ENCODE peak calls at places on chromosomes 2 and 18, in six cellular contexts. One of them, this sample, is unnamed.

GRCh38 chr2:174344716-174345472 is 10.1 kb downstream of the SP9 start:
- DNase-seq in Calu3: no peak
- DNase-seq in ACHN: peak
- DNase-seq in NCI-H1694 treated with DMSO at 0.1 percent for 48 hours: peak
- DNase-seq in non-pigmented ciliary epithelial cell: no peak
- DNase-seq in NCI-H345: peak
- DNase-seq in this sample: no peak

GRCh38 chr2:127225186-127225960 is 5.3 kb upstream of the CYP27C1 start:
- DNase-seq in Calu3: no peak
- DNase-seq in NCI-H1694 treated with DMSO at 0.1 percent for 48 hours: no peak
- DNase-seq in NCI-H345: no peak
- DNase-seq in non-pigmented ciliary epithelial cell: peak
- DNase-seq in ACHN: no peak
- DNase-seq in this sample: no peak

GRCh38 chr2:43210467-43211303 is 15.7 kb downstream of the ZFP36L2 start:
- DNase-seq in NCI-H345: no peak
- DNase-seq in non-pigmented ciliary epithelial cell: no peak
- DNase-seq in NCI-H1694 treated with DMSO at 0.1 percent for 48 hours: no peak
- DNase-seq in ACHN: no peak
- DNase-seq in Calu3: no peak
- DNase-seq in this sample: no peak

GRCh38 chr2:240220371-240220770 is 79.9 kb upstream of the OTOS start:
- DNase-seq in Calu3: no peak
- DNase-seq in NCI-H345: no peak
- DNase-seq in non-pigmented ciliary epithelial cell: peak
- DNase-seq in NCI-H1694 treated with DMSO at 0.1 percent for 48 hours: no peak
- DNase-seq in ACHN: no peak
- DNase-seq in this sample: no peak

GRCh38 chr18:58180738-58181353 is 136.8 kb downstream of the NEDD4L start:
- DNase-seq in NCI-H345: peak
- DNase-seq in NCI-H1694 treated with DMSO at 0.1 percent for 48 hours: peak
- DNase-seq in Calu3: peak
- DNase-seq in ACHN: peak
- DNase-seq in non-pigmented ciliary epithelial cell: no peak
- DNase-seq in this sample: peak

GRCh38 chr2:239682518-239682917 is 281.7 kb upstream of the HDAC4 start:
- DNase-seq in NCI-H345: no peak
- DNase-seq in Calu3: no peak
- DNase-seq in ACHN: no peak
- DNase-seq in NCI-H1694 treated with DMSO at 0.1 percent for 48 hours: no peak
- DNase-seq in non-pigmented ciliary epithelial cell: no peak
- DNase-seq in this sample: no peak

GRCh38 chr2:43370705-43371104 is 144.3 kb upstream of the ZFP36L2 start:
- DNase-seq in ACHN: no peak
- DNase-seq in non-pigmented ciliary epithelial cell: no peak
- DNase-seq in Calu3: no peak
- DNase-seq in NCI-H1694 treated with DMSO at 0.1 percent for 48 hours: no peak
- DNase-seq in NCI-H345: peak
- DNase-seq in this sample: no peak

GRCh38 chr18:61551586-61551985 is 218.4 kb downstream of the CDH20 start:
- DNase-seq in Calu3: peak
- DNase-seq in NCI-H1694 treated with DMSO at 0.1 percent for 48 hours: peak
- DNase-seq in non-pigmented ciliary epithelial cell: peak
- DNase-seq in NCI-H345: peak
- DNase-seq in ACHN: peak
- DNase-seq in this sample: no peak

GRCh38 chr2:101387151-101387807 is at the start of gene CREG2:
- DNase-seq in ACHN: peak
- DNase-seq in NCI-H1694 treated with DMSO at 0.1 percent for 48 hours: peak
- DNase-seq in non-pigmented ciliary epithelial cell: no peak
- DNase-seq in Calu3: peak
- DNase-seq in NCI-H345: peak
- DNase-seq in this sample: peak